ENCODE peak calls at places on chromosomes 4 and X, in eight cellular contexts. T, O, B, S, V, Q, M and U are unnamed samples.

GRCh38 chr4:74874785-74875367 is 58.0 kb upstream of the PARM1 start:
- DNase-seq in T (peak), O (peak), B (no peak), S (peak), V (peak), Q (no peak), M (peak), U (no peak)

GRCh38 chrX:136067946-136068345 is 79.4 kb upstream of the FHL1 start:
- DNase-seq in T (no peak), O (no peak), B (no peak), S (no peak), V (no peak), Q (no peak), M (peak), U (no peak)

GRCh38 chrX:41963348-41963747 is 40.0 kb upstream of the CASK start:
- DNase-seq in T (no peak), O (no peak), B (no peak), S (no peak), V (no peak), Q (no peak), M (no peak), U (no peak)

GRCh38 chr4:82901129-82901718 is 689 bp downstream of the THAP9 start:
- DNase-seq in T (no peak), O (no peak), B (no peak), S (peak), V (no peak), Q (no peak), M (no peak), U (no peak)

GRCh38 chr4:106671711-106672110 is 303.1 kb upstream of the GIMD1 start:
- DNase-seq in T (no peak), O (no peak), B (no peak), S (no peak), V (no peak), Q (no peak), M (no peak), U (no peak)

GRCh38 chrX:42732506-42732905 is 45.5 kb downstream of the PPP1R2C start:
- DNase-seq in T (no peak), O (no peak), B (no peak), S (no peak), V (no peak), Q (no peak), M (no peak), U (no peak)

GRCh38 chr4:57966987-57967760 is 857.0 kb upstream of the IGFBP7 start:
- DNase-seq in T (no peak), O (no peak), B (no peak), S (no peak), V (no peak), Q (no peak), M (no peak), U (no peak)

GRCh38 chrX:149453030-149453429 is 52.1 kb downstream of the IDS start:
- DNase-seq in T (no peak), O (no peak), B (no peak), S (no peak), V (no peak), Q (no peak), M (no peak), U (no peak)

GRCh38 chr4:8330821-8331566 is 61.4 kb downstream of the HTRA3 start:
- DNase-seq in T (no peak), O (no peak), B (no peak), S (no peak), V (no peak), Q (peak), M (peak), U (no peak)

GRCh38 chr4:127188847-127189246 is 443.9 kb upstream of the INTU start:
- DNase-seq in T (no peak), O (peak), B (no peak), S (peak), V (no peak), Q (no peak), M (no peak), U (no peak)

GRCh38 chr4:189861101-189861500 is 79.6 kb upstream of the FRG1 start:
- DNase-seq in T (no peak), O (no peak), B (no peak), S (no peak), V (no peak), Q (no peak), M (no peak), U (no peak)

GRCh38 chr4:88017516-88018302 is 10.3 kb downstream of the PKD2 start:
- DNase-seq in T (no peak), O (no peak), B (no peak), S (no peak), V (peak), Q (no peak), M (peak), U (no peak)

GRCh38 chr4:64756016-64756415 is 346.8 kb upstream of the TECRL start:
- DNase-seq in T (no peak), O (no peak), B (no peak), S (no peak), V (no peak), Q (no peak), M (no peak), U (no peak)

GRCh38 chrX:5113128-5113527 is 1115.5 kb downstream of the NLGN4X start:
- DNase-seq in T (no peak), O (peak), B (no peak), S (peak), V (no peak), Q (no peak), M (peak), U (no peak)

GRCh38 chrX:119790977-119791436 is 423 bp downstream of the RPL39 start:
- DNase-seq in T (peak), O (peak), B (peak), S (peak), V (no peak), Q (no peak), M (peak), U (peak)